ENCODE peak calls at places on chromosomes 16 and 17, in eight cellular contexts. E is ovary, R is uterus, P is body of pancreas, F is prostate gland, A is tibial nerve, L is esophagus squamous epithelium, K is suprapubic skin. T is an unnamed sample. For H3K27me3, the result is how much of the 10 kb centered on the place peaks cover.

GRCh38 chr17:27315796-27316465 is 22.0 kb downstream of the WSB1 start:
- DNase-seq in E (no peak), R (no peak), P (no peak), F (no peak), A (no peak), L (no peak), K (no peak), T (no peak)

GRCh38 chr16:67346328-67346727 is 19.7 kb downstream of the LRRC36 start:
- DNase-seq in E (no peak), R (no peak), P (no peak), F (peak), A (no peak), L (no peak), K (no peak), T (no peak)

GRCh38 chr17:76816590-76817135 is 51.5 kb upstream of the MGAT5B start:
- DNase-seq in E (no peak), R (no peak), P (peak), F (peak), A (no peak), L (no peak), K (no peak), T (no peak)

GRCh38 chr17:61248399-61248798 is 151.2 kb upstream of the TBX2 start:
- DNase-seq in E (no peak), R (no peak), P (peak), F (no peak), A (no peak), L (no peak), K (no peak), T (peak)

GRCh38 chr16:11796227-11797165 is 562 bp downstream of the ZC3H7A start:
- DNase-seq in E (peak), R (peak), P (peak), F (peak), A (peak), L (no peak), K (peak), T (peak)

GRCh38 chr16:54929090-54930033 is 1.3 kb upstream of the IRX5 start:
- DNase-seq in E (peak), R (peak), P (peak), F (peak), A (peak), L (peak), K (peak), T (peak)

GRCh38 chr16:66428682-66429251 is 1.7 kb downstream of the BEAN1 start:
- DNase-seq in E (no peak), R (no peak), P (no peak), F (no peak), A (no peak), L (no peak), K (peak), T (no peak)

GRCh38 chr17:8117980-8118768 is at the start of gene ALOXE3:
- DNase-seq in E (peak), R (peak), P (peak), F (peak), A (peak), L (no peak), K (no peak), T (no peak)

GRCh38 chr17:61196302-61196704 is 203.3 kb upstream of the TBX2 start:
- DNase-seq in E (no peak), R (no peak), P (no peak), F (no peak), A (no peak), L (no peak), K (no peak), T (no peak)

GRCh38 chr17:62724398-62725146 is 83.5 kb downstream of the MARCHF10 start:
- DNase-seq in E (no peak), R (no peak), P (no peak), F (peak), A (no peak), L (no peak), K (no peak), T (no peak)

GRCh38 chr17:72510454-72511016 is 389.7 kb downstream of the SOX9 start:
- DNase-seq in E (no peak), R (no peak), P (no peak), F (no peak), A (no peak), L (no peak), K (no peak), T (no peak)

GRCh38 chr16:48597563-48598392 is 12.2 kb downstream of the N4BP1 start:
- DNase-seq in E (no peak), R (no peak), P (no peak), F (no peak), A (no peak), L (no peak), K (no peak), T (no peak)

GRCh38 chr16:49644143-49644460 is 211.8 kb downstream of the ZNF423 start:
- DNase-seq in E (no peak), R (no peak), P (no peak), F (no peak), A (no peak), L (no peak), K (no peak), T (no peak)
- TF ChIP-seq CTCF in E (no peak), R (peak), P (no peak), F (no peak), A (no peak), L (no peak), K (no peak), T (no peak)

GRCh38 chr16:8850279-8850885 is 18.4 kb downstream of the CARHSP1 start:
- DNase-seq in E (peak), R (peak), P (no peak), F (no peak), A (peak), L (no peak), K (no peak), T (peak)
- TF ChIP-seq POLR2A in E (no peak), R (no peak), P (no peak), F (no peak), A (no peak), L (no peak), K (no peak), T (no peak)

GRCh38 chr16:85166699-85167588 is 54.7 kb upstream of the CIBAR2 start:
- DNase-seq in E (no peak), R (no peak), P (peak), F (no peak), A (no peak), L (no peak), K (no peak), T (no peak)
- H3K27me3 ChIP-seq in E (under half), R (under half), P (under half), F (under half), A (under half), L (half or more), K (under half), T (under half)

DNA sequence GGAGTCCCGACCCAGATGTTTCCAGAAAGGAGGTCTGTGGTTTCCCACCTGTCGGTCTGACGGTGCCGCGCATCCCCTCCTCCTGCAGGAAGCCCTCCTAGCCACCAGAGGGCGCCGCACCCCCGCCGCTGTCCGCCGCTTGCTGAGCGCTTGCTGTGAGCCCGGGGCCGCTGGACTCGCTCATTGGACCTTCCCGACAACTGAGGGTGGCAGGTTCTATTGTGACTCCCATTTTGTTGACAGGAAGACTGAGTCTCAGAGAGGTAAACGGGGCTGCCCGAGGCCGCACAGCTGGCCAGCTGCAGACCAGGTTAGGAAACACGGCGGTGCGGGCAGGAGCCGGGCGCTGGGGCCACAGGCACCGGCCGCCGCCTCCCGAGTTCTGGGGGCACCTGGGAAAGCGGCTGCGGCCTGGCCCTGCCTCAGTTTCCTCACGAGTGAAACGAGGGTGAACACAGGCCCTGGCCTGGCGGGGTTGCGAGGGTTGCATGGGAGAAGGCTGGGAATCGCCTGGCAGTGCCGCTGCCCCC is 191.1 kb upstream of the CIBAR2 start:
- DNase-seq in E (peak), R (peak), P (peak), F (peak), A (no peak), L (no peak), K (no peak), T (peak)
- TF ChIP-seq CTCF in E (peak), R (peak), P (peak), F (peak), A (peak), L (peak), K (peak), T (peak)

GRCh38 chr16:23556881-23557778 is at the start of the genes EARS2 and UBFD1:
- DNase-seq in E (peak), R (peak), P (peak), F (peak), A (peak), L (peak), K (peak), T (peak)
- TF ChIP-seq POLR2A in E (peak), R (peak), P (peak), F (peak), A (peak), L (no peak), K (no peak), T (peak)

DNA sequence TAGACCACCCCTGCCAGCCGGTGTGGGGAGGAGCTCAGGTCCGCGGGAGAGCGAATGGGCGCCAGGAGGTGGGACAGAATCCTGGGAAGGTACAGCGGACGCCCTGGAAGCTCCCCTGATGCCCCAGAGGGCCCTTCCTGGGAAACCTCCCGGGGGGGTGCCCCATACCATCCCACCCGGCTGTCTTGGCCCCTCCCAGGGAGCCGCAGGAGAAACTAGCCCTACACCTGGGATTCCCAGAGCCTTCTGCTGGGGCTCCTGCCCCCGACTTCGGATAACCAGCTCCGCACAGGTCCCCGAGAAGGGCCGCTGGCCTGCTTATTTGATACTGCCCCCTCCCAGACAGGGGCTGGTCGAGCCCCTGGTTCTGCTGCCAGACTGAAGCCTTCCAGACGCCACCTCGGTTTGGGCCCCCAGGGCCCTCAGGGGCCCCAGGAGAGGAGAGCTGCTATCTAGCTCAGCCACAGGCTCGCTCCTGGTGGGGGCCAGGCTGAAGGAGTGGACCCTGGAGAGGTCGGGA is 3.0 kb upstream of the CBX4 start:
- DNase-seq in E (peak), R (no peak), P (peak), F (no peak), A (no peak), L (no peak), K (no peak), T (no peak)
- H3K27me3 ChIP-seq in E (under half), R (under half), P (under half), F (under half), A (under half), L (half or more), K (under half), T (under half)

GRCh38 chr17:39744075-39744835 is 6.5 kb downstream of the GRB7 start:
- DNase-seq in E (no peak), R (no peak), P (peak), F (no peak), A (no peak), L (no peak), K (no peak), T (no peak)
- TF ChIP-seq CTCF in E (no peak), R (no peak), P (no peak), F (no peak), A (no peak), L (no peak), K (no peak), T (no peak)

DNA sequence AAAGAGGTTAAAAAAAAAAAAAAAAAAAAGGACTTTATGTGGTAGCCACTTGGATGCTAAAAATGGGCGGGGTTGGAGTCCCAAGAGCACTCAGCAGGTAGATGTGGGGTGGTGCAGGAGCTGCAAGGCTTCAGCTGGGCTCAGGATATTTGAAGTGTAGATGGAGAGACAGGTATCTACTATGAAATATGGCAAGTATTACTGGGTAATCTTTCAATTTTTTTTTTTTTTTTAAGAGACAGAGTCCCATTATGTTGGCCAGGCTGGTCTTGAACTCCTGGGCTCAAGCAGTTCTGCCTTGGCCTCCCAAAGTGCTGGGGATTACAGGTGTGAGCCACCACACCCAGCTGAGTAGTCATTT is 7.6 kb downstream of the TUFM start:
- DNase-seq in E (no peak), R (no peak), P (no peak), F (no peak), A (no peak), L (no peak), K (no peak), T (no peak)
- TF ChIP-seq POLR2A in E (no peak), R (no peak), P (no peak), F (no peak), A (no peak), L (no peak), K (no peak), T (no peak)

GRCh38 chr17:49015179-49015923 is 18.2 kb downstream of the IGF2BP1 start:
- DNase-seq in E (no peak), R (no peak), P (no peak), F (no peak), A (no peak), L (no peak), K (peak), T (no peak)
- H3K27me3 ChIP-seq in E (under half), R (under half), P (under half), F (under half), A (half or more), L (half or more), K (half or more), T (half or more)

GRCh38 chr17:34979153-34979552 is 1.2 kb upstream of the LIG3 start:
- DNase-seq in E (no peak), R (no peak), P (no peak), F (no peak), A (no peak), L (no peak), K (no peak), T (no peak)

GRCh38 chr17:34979650-34980352 is 511 bp upstream of the LIG3 start:
- DNase-seq in E (no peak), R (no peak), P (no peak), F (no peak), A (no peak), L (no peak), K (no peak), T (no peak)

GRCh38 chr17:34980353-34980680 is at the start of gene LIG3:
- DNase-seq in E (peak), R (peak), P (peak), F (peak), A (peak), L (peak), K (peak), T (peak)

GRCh38 chr17:34981538-34982241 is 1.4 kb downstream of the LIG3 start:
- DNase-seq in E (no peak), R (no peak), P (no peak), F (no peak), A (no peak), L (no peak), K (no peak), T (no peak)

DNA sequence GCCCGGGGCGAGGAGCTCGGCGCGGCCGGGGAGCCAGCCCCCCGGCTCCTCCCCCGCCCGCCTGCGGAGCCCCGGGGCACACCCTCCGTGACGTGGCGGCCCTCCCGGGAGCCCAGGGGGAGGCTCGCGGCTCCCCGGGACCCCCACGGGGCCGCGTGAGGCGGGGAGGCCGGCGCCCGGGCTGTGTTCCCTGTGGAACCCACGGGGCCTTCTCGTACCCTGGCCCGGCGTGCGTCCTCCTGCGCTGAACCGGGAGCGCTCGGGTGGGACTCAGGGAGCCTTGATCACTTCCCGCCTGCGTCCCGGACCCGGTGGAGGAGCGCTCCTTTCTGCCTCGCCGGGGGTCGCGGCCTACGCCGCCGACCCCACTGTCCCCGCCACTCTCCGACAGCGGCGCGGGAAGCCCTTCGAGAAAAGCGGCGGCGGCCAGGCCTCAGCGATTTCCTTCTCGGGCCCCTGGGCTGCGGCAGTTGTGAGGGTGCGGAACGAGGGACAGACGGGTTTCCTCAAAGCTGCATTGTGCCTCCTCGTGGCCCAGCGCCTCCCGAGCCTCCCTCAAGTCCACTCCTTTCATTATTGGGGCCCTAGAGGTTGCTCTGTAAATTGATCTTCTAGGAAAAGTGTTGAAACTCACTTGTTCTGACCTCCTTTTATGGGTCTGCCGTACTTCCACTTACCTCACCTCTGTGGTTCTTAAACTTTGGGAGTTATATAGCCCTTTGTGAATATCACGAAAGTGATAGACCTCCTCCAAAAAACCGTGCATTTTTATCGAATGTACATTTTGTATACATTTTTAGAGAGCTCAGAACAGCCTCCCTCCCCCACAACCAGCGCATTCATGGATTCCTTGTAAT is 597 bp downstream of the LIG3 start:
- DNase-seq in E (peak), R (peak), P (peak), F (peak), A (peak), L (peak), K (peak), T (peak)
- TF ChIP-seq CTCF in E (peak), R (peak), P (peak), F (peak), A (peak), L (peak), K (peak), T (no peak)

T was measured in heart left ventricle.